ENCODE peak calls at places on chromosomes 5 and 9, in nine cellular contexts. One of them, this sample, is unnamed.

GRCh38 chr5:5278201-5278814 is 138.2 kb downstream of the ADAMTS16 start:
- DNase-seq in NCI-H1436 treated with DMSO at 0.1 percent for 48 hours: no peak
- DNase-seq in GM10248: no peak
- DNase-seq in endothelial cell of umbilical vein: no peak
- DNase-seq in BJ: no peak
- DNase-seq in aorta: no peak
- DNase-seq in activated T-helper 9 cell treated with anti-CD3 and anti-CD28 coated beads, Interleukin-2, amount 50 U/mL, for 16 hours: no peak
- DNase-seq in ovary: no peak
- DNase-seq in stimulated activated CD8-positive, alpha-beta memory T cell treated with anti-CD3 and anti-CD28 coated beads, Interleukin-12 subunit alpha, Interleukin-12 subunit beta, amount 100 ng/mL, for 1 hour: no peak
- DNase-seq in this sample: no peak

GRCh38 chr5:34538026-34538672 is 118.0 kb upstream of the RAI14 start:
- DNase-seq in aorta: no peak
- DNase-seq in endothelial cell of umbilical vein: no peak
- DNase-seq in stimulated activated CD8-positive, alpha-beta memory T cell treated with anti-CD3 and anti-CD28 coated beads, Interleukin-12 subunit alpha, Interleukin-12 subunit beta, amount 100 ng/mL, for 1 hour: peak; percentile 1
- DNase-seq in BJ: no peak
- DNase-seq in NCI-H1436 treated with DMSO at 0.1 percent for 48 hours: no peak
- DNase-seq in ovary: no peak
- DNase-seq in activated T-helper 9 cell treated with anti-CD3 and anti-CD28 coated beads, Interleukin-2, amount 50 U/mL, for 16 hours: no peak
- DNase-seq in GM10248: no peak
- DNase-seq in this sample: no peak

GRCh38 chr5:15234366-15234765 is 265.6 kb upstream of the FBXL7 start:
- DNase-seq in NCI-H1436 treated with DMSO at 0.1 percent for 48 hours: no peak
- DNase-seq in endothelial cell of umbilical vein: no peak
- DNase-seq in BJ: no peak
- DNase-seq in stimulated activated CD8-positive, alpha-beta memory T cell treated with anti-CD3 and anti-CD28 coated beads, Interleukin-12 subunit alpha, Interleukin-12 subunit beta, amount 100 ng/mL, for 1 hour: no peak
- DNase-seq in activated T-helper 9 cell treated with anti-CD3 and anti-CD28 coated beads, Interleukin-2, amount 50 U/mL, for 16 hours: no peak
- DNase-seq in aorta: no peak
- DNase-seq in GM10248: no peak
- DNase-seq in ovary: no peak
- DNase-seq in this sample: no peak

GRCh38 chr5:15902050-15902449 is 277.5 kb downstream of the MARCHF11 start:
- DNase-seq in GM10248: no peak
- DNase-seq in aorta: no peak
- DNase-seq in activated T-helper 9 cell treated with anti-CD3 and anti-CD28 coated beads, Interleukin-2, amount 50 U/mL, for 16 hours: no peak
- DNase-seq in endothelial cell of umbilical vein: no peak
- DNase-seq in ovary: no peak
- DNase-seq in BJ: no peak
- DNase-seq in stimulated activated CD8-positive, alpha-beta memory T cell treated with anti-CD3 and anti-CD28 coated beads, Interleukin-12 subunit alpha, Interleukin-12 subunit beta, amount 100 ng/mL, for 1 hour: no peak
- DNase-seq in NCI-H1436 treated with DMSO at 0.1 percent for 48 hours: no peak
- DNase-seq in this sample: no peak

GRCh38 chr9:76866689-76867088 is 39.2 kb downstream of the PRUNE2 start:
- DNase-seq in BJ: peak; percentile 74
- DNase-seq in activated T-helper 9 cell treated with anti-CD3 and anti-CD28 coated beads, Interleukin-2, amount 50 U/mL, for 16 hours: no peak
- DNase-seq in endothelial cell of umbilical vein: no peak
- DNase-seq in aorta: peak; percentile 82
- DNase-seq in ovary: no peak
- DNase-seq in GM10248: no peak
- DNase-seq in stimulated activated CD8-positive, alpha-beta memory T cell treated with anti-CD3 and anti-CD28 coated beads, Interleukin-12 subunit alpha, Interleukin-12 subunit beta, amount 100 ng/mL, for 1 hour: no peak
- DNase-seq in NCI-H1436 treated with DMSO at 0.1 percent for 48 hours: no peak
- DNase-seq in this sample: no peak

GRCh38 chr5:144142030-144142825 is 28.2 kb downstream of the YIPF5 start:
- DNase-seq in BJ: no peak
- DNase-seq in aorta: no peak
- DNase-seq in NCI-H1436 treated with DMSO at 0.1 percent for 48 hours: peak; percentile 10
- DNase-seq in GM10248: peak; percentile 24
- DNase-seq in ovary: no peak
- DNase-seq in stimulated activated CD8-positive, alpha-beta memory T cell treated with anti-CD3 and anti-CD28 coated beads, Interleukin-12 subunit alpha, Interleukin-12 subunit beta, amount 100 ng/mL, for 1 hour: no peak
- DNase-seq in endothelial cell of umbilical vein: peak; percentile 68
- DNase-seq in activated T-helper 9 cell treated with anti-CD3 and anti-CD28 coated beads, Interleukin-2, amount 50 U/mL, for 16 hours: no peak
- DNase-seq in this sample: peak; percentile 5

GRCh38 chr5:137325721-137326120 is 173.4 kb downstream of the SPOCK1 start:
- DNase-seq in BJ: no peak
- DNase-seq in stimulated activated CD8-positive, alpha-beta memory T cell treated with anti-CD3 and anti-CD28 coated beads, Interleukin-12 subunit alpha, Interleukin-12 subunit beta, amount 100 ng/mL, for 1 hour: no peak
- DNase-seq in NCI-H1436 treated with DMSO at 0.1 percent for 48 hours: no peak
- DNase-seq in endothelial cell of umbilical vein: no peak
- DNase-seq in GM10248: no peak
- DNase-seq in activated T-helper 9 cell treated with anti-CD3 and anti-CD28 coated beads, Interleukin-2, amount 50 U/mL, for 16 hours: no peak
- DNase-seq in ovary: no peak
- DNase-seq in aorta: no peak
- DNase-seq in this sample: no peak

GRCh38 chr9:85715587-85715986 is 26.2 kb downstream of the AGTPBP1 start:
- DNase-seq in GM10248: peak; percentile 17
- DNase-seq in endothelial cell of umbilical vein: no peak
- DNase-seq in ovary: no peak
- DNase-seq in BJ: no peak
- DNase-seq in aorta: no peak
- DNase-seq in stimulated activated CD8-positive, alpha-beta memory T cell treated with anti-CD3 and anti-CD28 coated beads, Interleukin-12 subunit alpha, Interleukin-12 subunit beta, amount 100 ng/mL, for 1 hour: no peak
- DNase-seq in activated T-helper 9 cell treated with anti-CD3 and anti-CD28 coated beads, Interleukin-2, amount 50 U/mL, for 16 hours: no peak
- DNase-seq in NCI-H1436 treated with DMSO at 0.1 percent for 48 hours: no peak
- DNase-seq in this sample: peak; percentile 61

GRCh38 chr5:1847056-1847455 is 35.7 kb downstream of the IRX4 start:
- DNase-seq in activated T-helper 9 cell treated with anti-CD3 and anti-CD28 coated beads, Interleukin-2, amount 50 U/mL, for 16 hours: no peak
- DNase-seq in ovary: no peak
- DNase-seq in endothelial cell of umbilical vein: no peak
- DNase-seq in BJ: no peak
- DNase-seq in GM10248: no peak
- DNase-seq in aorta: no peak
- DNase-seq in stimulated activated CD8-positive, alpha-beta memory T cell treated with anti-CD3 and anti-CD28 coated beads, Interleukin-12 subunit alpha, Interleukin-12 subunit beta, amount 100 ng/mL, for 1 hour: no peak
- DNase-seq in NCI-H1436 treated with DMSO at 0.1 percent for 48 hours: no peak
- DNase-seq in this sample: no peak

GRCh38 chr5:180350711-180351110 is 2.4 kb downstream of the GFPT2 start:
- DNase-seq in NCI-H1436 treated with DMSO at 0.1 percent for 48 hours: no peak
- DNase-seq in ovary: no peak
- DNase-seq in GM10248: no peak
- DNase-seq in activated T-helper 9 cell treated with anti-CD3 and anti-CD28 coated beads, Interleukin-2, amount 50 U/mL, for 16 hours: no peak
- DNase-seq in stimulated activated CD8-positive, alpha-beta memory T cell treated with anti-CD3 and anti-CD28 coated beads, Interleukin-12 subunit alpha, Interleukin-12 subunit beta, amount 100 ng/mL, for 1 hour: no peak
- DNase-seq in aorta: no peak
- DNase-seq in BJ: no peak
- DNase-seq in endothelial cell of umbilical vein: no peak
- DNase-seq in this sample: no peak

GRCh38 chr5:38451372-38451735 is 105.1 kb downstream of the LIFR start:
- DNase-seq in ovary: no peak
- DNase-seq in GM10248: no peak
- DNase-seq in stimulated activated CD8-positive, alpha-beta memory T cell treated with anti-CD3 and anti-CD28 coated beads, Interleukin-12 subunit alpha, Interleukin-12 subunit beta, amount 100 ng/mL, for 1 hour: no peak
- DNase-seq in NCI-H1436 treated with DMSO at 0.1 percent for 48 hours: no peak
- DNase-seq in BJ: no peak
- DNase-seq in activated T-helper 9 cell treated with anti-CD3 and anti-CD28 coated beads, Interleukin-2, amount 50 U/mL, for 16 hours: no peak
- DNase-seq in aorta: no peak
- DNase-seq in endothelial cell of umbilical vein: no peak
- DNase-seq in this sample: no peak

GRCh38 chr9:113156880-113157279 is 6.1 kb downstream of the SLC31A2 start:
- DNase-seq in GM10248: no peak
- DNase-seq in activated T-helper 9 cell treated with anti-CD3 and anti-CD28 coated beads, Interleukin-2, amount 50 U/mL, for 16 hours: no peak
- DNase-seq in BJ: no peak
- DNase-seq in NCI-H1436 treated with DMSO at 0.1 percent for 48 hours: no peak
- DNase-seq in aorta: no peak
- DNase-seq in ovary: no peak
- DNase-seq in stimulated activated CD8-positive, alpha-beta memory T cell treated with anti-CD3 and anti-CD28 coated beads, Interleukin-12 subunit alpha, Interleukin-12 subunit beta, amount 100 ng/mL, for 1 hour: no peak
- DNase-seq in endothelial cell of umbilical vein: no peak
- DNase-seq in this sample: no peak

GRCh38 chr5:52693279-52693678 is 94.4 kb upstream of the ITGA1 start:
- DNase-seq in stimulated activated CD8-positive, alpha-beta memory T cell treated with anti-CD3 and anti-CD28 coated beads, Interleukin-12 subunit alpha, Interleukin-12 subunit beta, amount 100 ng/mL, for 1 hour: peak; percentile 8
- DNase-seq in endothelial cell of umbilical vein: peak; percentile 56
- DNase-seq in GM10248: peak; percentile 20
- DNase-seq in BJ: no peak
- DNase-seq in activated T-helper 9 cell treated with anti-CD3 and anti-CD28 coated beads, Interleukin-2, amount 50 U/mL, for 16 hours: no peak
- DNase-seq in NCI-H1436 treated with DMSO at 0.1 percent for 48 hours: no peak
- DNase-seq in ovary: no peak
- DNase-seq in aorta: peak; percentile 75
- DNase-seq in this sample: no peak

GRCh38 chr9:115261656-115262081 is 143.7 kb upstream of the TNC start:
- DNase-seq in BJ: no peak
- DNase-seq in GM10248: no peak
- DNase-seq in activated T-helper 9 cell treated with anti-CD3 and anti-CD28 coated beads, Interleukin-2, amount 50 U/mL, for 16 hours: no peak
- DNase-seq in NCI-H1436 treated with DMSO at 0.1 percent for 48 hours: no peak
- DNase-seq in endothelial cell of umbilical vein: no peak
- DNase-seq in ovary: no peak
- DNase-seq in stimulated activated CD8-positive, alpha-beta memory T cell treated with anti-CD3 and anti-CD28 coated beads, Interleukin-12 subunit alpha, Interleukin-12 subunit beta, amount 100 ng/mL, for 1 hour: no peak
- DNase-seq in aorta: no peak
- DNase-seq in this sample: no peak

GRCh38 chr9:132990781-132991180 is 12.3 kb downstream of the GFI1B start:
- DNase-seq in endothelial cell of umbilical vein: no peak
- DNase-seq in ovary: no peak
- DNase-seq in BJ: no peak
- DNase-seq in GM10248: no peak
- DNase-seq in activated T-helper 9 cell treated with anti-CD3 and anti-CD28 coated beads, Interleukin-2, amount 50 U/mL, for 16 hours: no peak
- DNase-seq in NCI-H1436 treated with DMSO at 0.1 percent for 48 hours: no peak
- DNase-seq in aorta: no peak
- DNase-seq in stimulated activated CD8-positive, alpha-beta memory T cell treated with anti-CD3 and anti-CD28 coated beads, Interleukin-12 subunit alpha, Interleukin-12 subunit beta, amount 100 ng/mL, for 1 hour: no peak
- DNase-seq in this sample: no peak

GRCh38 chr5:62257018-62257367 is 49.0 kb upstream of the KIF2A start:
- DNase-seq in endothelial cell of umbilical vein: no peak
- DNase-seq in activated T-helper 9 cell treated with anti-CD3 and anti-CD28 coated beads, Interleukin-2, amount 50 U/mL, for 16 hours: no peak
- DNase-seq in BJ: no peak
- DNase-seq in NCI-H1436 treated with DMSO at 0.1 percent for 48 hours: no peak
- DNase-seq in GM10248: no peak
- DNase-seq in aorta: no peak
- DNase-seq in stimulated activated CD8-positive, alpha-beta memory T cell treated with anti-CD3 and anti-CD28 coated beads, Interleukin-12 subunit alpha, Interleukin-12 subunit beta, amount 100 ng/mL, for 1 hour: no peak
- DNase-seq in ovary: no peak
- DNase-seq in this sample: no peak

GRCh38 chr9:14209399-14209990 is 104.4 kb downstream of the NFIB start:
- DNase-seq in NCI-H1436 treated with DMSO at 0.1 percent for 48 hours: no peak
- DNase-seq in ovary: no peak
- DNase-seq in BJ: no peak
- DNase-seq in aorta: no peak
- DNase-seq in GM10248: no peak
- DNase-seq in stimulated activated CD8-positive, alpha-beta memory T cell treated with anti-CD3 and anti-CD28 coated beads, Interleukin-12 subunit alpha, Interleukin-12 subunit beta, amount 100 ng/mL, for 1 hour: no peak
- DNase-seq in endothelial cell of umbilical vein: no peak
- DNase-seq in activated T-helper 9 cell treated with anti-CD3 and anti-CD28 coated beads, Interleukin-2, amount 50 U/mL, for 16 hours: no peak
- DNase-seq in this sample: no peak

GRCh38 chr5:62475072-62475471 is 62.5 kb downstream of the IPO11 start:
- DNase-seq in aorta: no peak
- DNase-seq in GM10248: no peak
- DNase-seq in NCI-H1436 treated with DMSO at 0.1 percent for 48 hours: no peak
- DNase-seq in BJ: peak; percentile 31
- DNase-seq in endothelial cell of umbilical vein: no peak
- DNase-seq in activated T-helper 9 cell treated with anti-CD3 and anti-CD28 coated beads, Interleukin-2, amount 50 U/mL, for 16 hours: no peak
- DNase-seq in ovary: no peak
- DNase-seq in stimulated activated CD8-positive, alpha-beta memory T cell treated with anti-CD3 and anti-CD28 coated beads, Interleukin-12 subunit alpha, Interleukin-12 subunit beta, amount 100 ng/mL, for 1 hour: no peak
- DNase-seq in this sample: no peak

GRCh38 chr5:32170303-32171170 is 3.6 kb downstream of the GOLPH3 start:
- DNase-seq in ovary: no peak
- DNase-seq in stimulated activated CD8-positive, alpha-beta memory T cell treated with anti-CD3 and anti-CD28 coated beads, Interleukin-12 subunit alpha, Interleukin-12 subunit beta, amount 100 ng/mL, for 1 hour: no peak
- DNase-seq in activated T-helper 9 cell treated with anti-CD3 and anti-CD28 coated beads, Interleukin-2, amount 50 U/mL, for 16 hours: no peak
- DNase-seq in endothelial cell of umbilical vein: peak; percentile 41
- DNase-seq in GM10248: no peak
- DNase-seq in NCI-H1436 treated with DMSO at 0.1 percent for 48 hours: no peak
- DNase-seq in BJ: peak; percentile 52
- DNase-seq in aorta: no peak
- DNase-seq in this sample: no peak

GRCh38 chr5:115798252-115798651 is 18.2 kb downstream of the CDO1 start:
- DNase-seq in activated T-helper 9 cell treated with anti-CD3 and anti-CD28 coated beads, Interleukin-2, amount 50 U/mL, for 16 hours: no peak
- DNase-seq in ovary: no peak
- DNase-seq in NCI-H1436 treated with DMSO at 0.1 percent for 48 hours: no peak
- DNase-seq in GM10248: no peak
- DNase-seq in endothelial cell of umbilical vein: no peak
- DNase-seq in stimulated activated CD8-positive, alpha-beta memory T cell treated with anti-CD3 and anti-CD28 coated beads, Interleukin-12 subunit alpha, Interleukin-12 subunit beta, amount 100 ng/mL, for 1 hour: no peak
- DNase-seq in aorta: no peak
- DNase-seq in BJ: no peak
- DNase-seq in this sample: no peak

GRCh38 chr9:31030741-31031202 is 1353.7 kb upstream of the ACO1 start:
- DNase-seq in stimulated activated CD8-positive, alpha-beta memory T cell treated with anti-CD3 and anti-CD28 coated beads, Interleukin-12 subunit alpha, Interleukin-12 subunit beta, amount 100 ng/mL, for 1 hour: no peak
- DNase-seq in GM10248: no peak
- DNase-seq in BJ: no peak
- DNase-seq in NCI-H1436 treated with DMSO at 0.1 percent for 48 hours: no peak
- DNase-seq in endothelial cell of umbilical vein: no peak
- DNase-seq in ovary: no peak
- DNase-seq in activated T-helper 9 cell treated with anti-CD3 and anti-CD28 coated beads, Interleukin-2, amount 50 U/mL, for 16 hours: no peak
- DNase-seq in aorta: no peak
- DNase-seq in this sample: no peak

This sample was measured in B cell.